ENCODE peak calls at places on chromosomes 6 and 20, in ten cellular contexts. M is GM10248; K is NCI-H2081; W is glomerular endothelial cell; C is ACHN; Q is sciatic nerve; S is stimulated activated CD8-positive, alpha-beta memory T cell treated with anti-CD3 and anti-CD28 coated beads, Interleukin-2, amount 100 ng/mL, for 48 hours; J is HAP-1; A is DMS79; Z is stimulated activated CD4-positive, alpha-beta T cell treated with anti-CD3 and anti-CD28 coated beads, Interleukin-4, amount 100 ng/mL, for 4 hours. L is an unnamed sample.

GRCh38 chr6:40489798-40490197 is 97.4 kb downstream of the LRFN2 start:
- DNase-seq in C (no peak), M (no peak), J (no peak), S (no peak), Z (no peak), A (no peak), Q (no peak), W (no peak), K (no peak), L (no peak)

GRCh38 chr6:62286470-62286843 is 432 bp upstream of the KHDRBS2 start:
- DNase-seq in Z (no peak), K (peak), Q (peak), S (no peak), W (no peak), C (no peak), A (no peak), M (no peak), J (no peak), L (no peak)

GRCh38 chr6:73523434-73524123 is 2.7 kb upstream of the EEF1A1 start:
- DNase-seq in C (peak), S (peak), K (peak), Q (peak), J (peak), Z (peak), A (peak), M (peak), W (no peak), L (no peak)

GRCh38 chr6:80214436-80215022 is 108.1 kb downstream of the BCKDHB start:
- DNase-seq in K (peak), A (no peak), C (peak), J (peak), W (peak), Q (no peak), S (no peak), M (peak), Z (no peak), L (no peak)

GRCh38 chr20:6006603-6006949 is 47.3 kb downstream of the LRRN4 start:
- DNase-seq in S (no peak), M (no peak), K (no peak), J (no peak), C (no peak), A (no peak), W (no peak), Q (no peak), Z (no peak), L (no peak)

GRCh38 chr6:144718431-144718830 is 433.3 kb downstream of the UTRN start:
- DNase-seq in C (no peak), M (no peak), W (no peak), K (no peak), Z (no peak), J (no peak), A (no peak), S (no peak), Q (no peak), L (no peak)

GRCh38 chr20:23302386-23302785 is 48.2 kb upstream of the NXT1 start:
- DNase-seq in K (no peak), S (no peak), Q (peak), M (no peak), Z (no peak), C (no peak), A (no peak), W (no peak), J (no peak), L (no peak)

GRCh38 chr20:1805161-1805581 is 90.0 kb upstream of the SIRPA start:
- DNase-seq in J (no peak), W (no peak), A (no peak), Q (no peak), Z (no peak), K (no peak), M (no peak), S (no peak), C (peak), L (no peak)

GRCh38 chr20:53774487-53775203 is 181.0 kb upstream of the ZNF217 start:
- DNase-seq in Z (no peak), Q (no peak), C (peak), W (no peak), J (no peak), A (no peak), M (no peak), K (no peak), S (no peak), L (no peak)

GRCh38 chr20:57323034-57323433 is 6.6 kb upstream of the SPO11 start:
- DNase-seq in Z (no peak), K (no peak), M (no peak), C (no peak), W (no peak), A (no peak), S (no peak), J (peak), Q (no peak), L (no peak)

GRCh38 chr6:142943746-142944125 is 1.2 kb downstream of the HIVEP2 start:
- DNase-seq in C (peak), J (peak), Z (peak), Q (no peak), A (peak), W (no peak), M (no peak), K (no peak), S (peak), L (no peak)

GRCh38 chr6:40550096-40550731 is 37.0 kb downstream of the LRFN2 start:
- DNase-seq in W (no peak), J (peak), S (peak), A (no peak), Q (no peak), K (peak), C (peak), M (peak), Z (no peak), L (no peak)

GRCh38 chr20:4519530-4519929 is 202.2 kb upstream of the PRND start:
- DNase-seq in J (peak), M (peak), K (no peak), Q (no peak), C (peak), Z (no peak), S (peak), A (no peak), W (no peak), L (no peak)

GRCh38 chr6:148743476-148743875 is 3.4 kb upstream of the UST start:
- DNase-seq in Q (no peak), J (no peak), A (no peak), M (no peak), C (no peak), K (no peak), S (no peak), W (no peak), Z (no peak), L (no peak)

GRCh38 chr6:131966443-131966842 is 15.3 kb upstream of the CCN2 start:
- DNase-seq in Q (no peak), W (no peak), S (no peak), M (no peak), A (no peak), J (no peak), Z (no peak), K (no peak), C (no peak), L (no peak)

GRCh38 chr6:113586966-113587699 is 270.0 kb upstream of the MARCKS start:
- DNase-seq in J (peak), K (no peak), Q (no peak), S (no peak), Z (no peak), M (no peak), W (no peak), A (no peak), C (no peak), L (no peak)

GRCh38 chr6:10030942-10031537 is 383.8 kb downstream of the TFAP2A start:
- DNase-seq in J (no peak), K (peak), Q (no peak), A (no peak), W (no peak), C (peak), M (peak), Z (no peak), S (no peak), L (no peak)

GRCh38 chr6:96015321-96015790 is 418 bp upstream of the FUT9 start:
- DNase-seq in A (peak), M (no peak), C (peak), W (no peak), Q (no peak), Z (no peak), K (peak), J (peak), S (no peak), L (no peak)

GRCh38 chr6:108581237-108581931 is 20.7 kb downstream of the FOXO3 start:
- DNase-seq in S (no peak), K (no peak), Q (no peak), M (no peak), W (no peak), C (peak), Z (no peak), A (no peak), J (peak), L (no peak)

GRCh38 chr6:170461111-170461510 is 92.0 kb downstream of the PSMB1 start:
- DNase-seq in A (no peak), M (no peak), Q (no peak), C (no peak), S (no peak), Z (no peak), K (no peak), W (no peak), J (no peak), L (no peak)